ENCODE peak calls at places on chromosomes 6 and 20, in ten cellular contexts. I, N, V, E, Z, H, J, F, W and Q are unnamed samples.

GRCh38 chr6:36362551-36363389 is 24.7 kb downstream of the ETV7 start:
- DNase-seq in J (no peak), H (no peak), W (peak; percentile 58), V (no peak), F (no peak), E (no peak), Z (no peak), N (no peak), I (peak; percentile 71), Q (no peak)

GRCh38 chr20:20360464-20360863 is 7.4 kb upstream of the INSM1 start:
- DNase-seq in Z (peak; percentile 61), H (no peak), J (no peak), E (no peak), I (no peak), N (peak; percentile 65), F (peak; percentile 69), V (peak; percentile 60), W (no peak), Q (peak; percentile 64)

GRCh38 chr6:109379706-109380105 is 2.6 kb downstream of the CD164 start:
- DNase-seq in V (no peak), F (peak; percentile 59), W (no peak), N (no peak), E (no peak), H (no peak), I (no peak), Z (no peak), J (no peak), Q (no peak)

GRCh38 chr20:8854566-8854965 is 214.3 kb upstream of the PLCB4 start:
- DNase-seq in J (peak; percentile 58), Z (no peak), I (peak; percentile 43), W (peak; percentile 36), V (no peak), F (peak; percentile 83), E (no peak), H (peak; percentile 47), N (peak; percentile 5), Q (no peak)

GRCh38 chr6:41974281-41974825 is 32.7 kb upstream of the CCND3 start:
- DNase-seq in W (no peak), Z (no peak), I (no peak), N (no peak), V (no peak), E (no peak), H (no peak), J (no peak), F (no peak), Q (no peak)

GRCh38 chr6:165684333-165684732 is 21.3 kb upstream of the PDE10A start:
- DNase-seq in E (no peak), J (no peak), V (no peak), N (no peak), H (no peak), Z (no peak), I (no peak), F (no peak), W (no peak), Q (no peak)

GRCh38 chr20:58458342-58459057 is 56.7 kb downstream of the APCDD1L start:
- DNase-seq in J (no peak), I (no peak), H (no peak), W (no peak), F (peak; percentile 76), N (no peak), Z (no peak), V (peak; percentile 27), E (no peak), Q (peak; percentile 18)

GRCh38 chr20:41482647-41483552 is 116.3 kb upstream of the EMILIN3 start:
- DNase-seq in I (no peak), H (no peak), W (no peak), V (peak; percentile 11), E (no peak), F (peak; percentile 93), Z (peak; percentile 48), J (no peak), N (no peak), Q (no peak)

GRCh38 chr6:22447862-22448261 is 121.5 kb upstream of the HDGFL1 start:
- DNase-seq in F (no peak), H (no peak), E (no peak), Z (no peak), V (no peak), N (no peak), J (no peak), I (no peak), W (no peak), Q (peak; percentile 95)

GRCh38 chr20:9978395-9979004 is 56.3 kb upstream of the ANKEF1 start:
- DNase-seq in Z (peak; percentile 94), I (no peak), F (peak; percentile 89), H (no peak), W (no peak), E (no peak), N (peak; percentile 74), J (no peak), V (peak; percentile 86), Q (peak; percentile 72)

GRCh38 chr6:44431118-44431725 is 43.7 kb downstream of the CDC5L start:
- DNase-seq in J (no peak), N (peak; percentile 59), F (peak; percentile 73), V (peak; percentile 43), H (no peak), E (no peak), Z (peak; percentile 46), I (no peak), W (no peak), Q (peak; percentile 12)

GRCh38 chr6:157514659-157515496 is 133.9 kb downstream of the ZDHHC14 start:
- DNase-seq in W (no peak), N (no peak), F (peak; percentile 69), V (peak; percentile 48), J (no peak), Z (peak; percentile 47), H (no peak), I (no peak), E (no peak), Q (no peak)

DNA sequence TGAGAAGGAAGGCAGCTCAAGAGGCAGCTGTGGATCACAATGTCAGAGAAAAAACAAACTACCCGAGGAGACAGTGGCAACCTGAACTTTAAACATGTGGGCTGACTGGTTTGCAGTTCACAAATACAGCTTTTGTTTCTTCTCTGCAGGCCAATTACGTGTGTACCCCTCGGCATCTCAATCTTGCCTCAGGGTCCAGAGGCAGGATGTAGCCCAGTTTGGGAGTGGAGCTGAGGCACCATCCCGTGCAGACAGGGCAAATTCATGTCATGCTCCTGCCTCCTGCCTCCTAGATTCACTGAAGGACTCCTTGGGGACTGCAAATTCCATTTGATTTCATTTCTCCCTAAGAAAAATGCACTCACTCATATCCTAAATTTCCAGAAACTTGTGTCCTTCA is 94.2 kb upstream of the KCNK16 start:
- DNase-seq in Z (peak; percentile 37), I (no peak), J (no peak), H (no peak), F (peak; percentile 40), N (no peak), V (peak; percentile 32), E (no peak), W (no peak), Q (no peak)
- H3K4me1 ChIP-seq in Z (peaks cover 4% of the 10 kb centered on the region), I (no peaks in the 10 kb centered on the region), J (no peaks in the 10 kb centered on the region), H (peaks cover 5% of the 10 kb centered on the region), F (no peaks in the 10 kb centered on the region), N (no peaks in the 10 kb centered on the region), V (peaks cover 28% of the 10 kb centered on the region), E (no peaks in the 10 kb centered on the region), W (no peaks in the 10 kb centered on the region), Q (no peaks in the 10 kb centered on the region)

DNA sequence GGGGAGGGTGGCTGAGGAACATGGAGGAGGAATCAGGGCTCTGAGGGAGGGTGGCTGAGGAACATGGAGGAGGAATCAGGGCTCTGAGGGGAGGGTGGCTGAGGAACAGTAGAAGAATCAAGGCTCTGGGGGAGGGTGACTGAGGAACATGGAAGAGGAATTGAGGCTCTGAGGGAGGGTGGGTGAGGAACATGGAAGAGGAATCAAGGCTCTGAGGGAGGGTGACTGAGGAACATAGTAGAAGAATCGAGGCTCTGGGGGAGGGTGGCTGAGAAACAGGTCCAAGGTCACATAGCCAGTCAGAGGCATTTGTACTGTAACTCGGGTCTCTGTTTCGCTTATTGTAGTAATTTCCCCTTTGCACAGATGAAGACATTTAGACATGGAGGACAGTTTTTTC is 164.8 kb downstream of the SOBP start:
- DNase-seq in V (no peak), W (no peak), I (no peak), J (no peak), E (no peak), Z (no peak), H (no peak), F (no peak), N (no peak), Q (no peak)
- H3K4me1 ChIP-seq in V (no peaks in the 10 kb centered on the region), W (peaks cover 4% of the 10 kb centered on the region), I (peaks cover 30% of the 10 kb centered on the region), J (peaks cover 19% of the 10 kb centered on the region), E (peaks cover 21% of the 10 kb centered on the region), Z (no peaks in the 10 kb centered on the region), H (peaks cover 32% of the 10 kb centered on the region), F (peaks cover 23% of the 10 kb centered on the region), N (peaks cover 36% of the 10 kb centered on the region), Q (peaks cover 6% of the 10 kb centered on the region)

DNA sequence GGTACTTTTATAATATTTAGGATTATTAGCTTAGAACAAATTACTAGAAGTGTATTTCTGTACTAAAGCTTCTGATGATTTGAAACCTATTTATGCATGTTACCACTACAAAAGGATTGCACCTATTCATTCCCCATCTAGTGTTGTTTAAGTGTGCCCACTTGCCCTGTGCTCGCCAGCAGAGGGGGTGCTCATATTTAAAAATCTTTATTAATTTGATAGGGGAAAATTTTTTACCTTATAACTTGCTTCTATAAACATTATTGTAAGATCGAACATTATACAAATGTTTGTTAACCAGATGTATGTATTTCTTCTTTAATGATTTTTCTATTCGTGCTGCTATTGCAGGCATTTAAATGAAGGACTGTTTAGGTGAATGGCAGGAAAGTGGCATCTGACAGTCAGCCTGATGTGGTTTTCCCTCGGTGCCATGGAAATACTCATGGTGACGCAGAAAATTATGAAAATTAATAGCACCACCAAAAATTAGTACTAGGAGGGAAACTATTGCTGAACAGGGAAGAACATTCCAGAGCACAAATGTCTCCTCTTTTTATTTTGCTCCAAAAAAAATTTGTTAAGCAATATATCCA is 44.1 kb upstream of the FNDC1 start:
- DNase-seq in E (no peak), J (no peak), H (no peak), Z (no peak), F (no peak), V (no peak), W (no peak), I (no peak), N (no peak), Q (no peak)
- H3K4me1 ChIP-seq in E (no peaks in the 10 kb centered on the region), J (no peaks in the 10 kb centered on the region), H (peaks cover 32% of the 10 kb centered on the region), Z (no peaks in the 10 kb centered on the region), F (no peaks in the 10 kb centered on the region), V (no peaks in the 10 kb centered on the region), W (no peaks in the 10 kb centered on the region), I (no peaks in the 10 kb centered on the region), N (peaks cover 11% of the 10 kb centered on the region), Q (no peaks in the 10 kb centered on the region)

GRCh38 chr20:31678389-31679356 is 41.0 kb downstream of the COX4I2 start:
- DNase-seq in W (no peak), J (no peak), N (peak; percentile 66), I (no peak), F (no peak), E (no peak), H (no peak), Z (no peak), V (peak; percentile 65), Q (peak; percentile 65)

GRCh38 chr20:31675828-31676533 is 38.3 kb downstream of the COX4I2 start:
- DNase-seq in N (peak; percentile 29), F (peak; percentile 25), E (peak; percentile 67), I (no peak), Z (no peak), V (no peak), H (no peak), J (no peak), W (no peak), Q (no peak)

GRCh38 chr20:31674895-31675827 is 37.4 kb downstream of the COX4I2 start:
- DNase-seq in F (peak; percentile 64), Z (no peak), W (peak; percentile 87), H (peak; percentile 41), N (no peak), V (peak; percentile 78), E (peak; percentile 55), I (peak; percentile 83), J (peak; percentile 76), Q (no peak)

GRCh38 chr20:31677553-31678260 is 40.0 kb downstream of the COX4I2 start:
- DNase-seq in E (no peak), N (no peak), I (no peak), W (no peak), F (no peak), Z (no peak), H (no peak), V (no peak), J (no peak), Q (no peak)

GRCh38 chr20:31676534-31677030 is 38.9 kb downstream of the COX4I2 start:
- DNase-seq in H (no peak), N (no peak), I (no peak), F (no peak), W (no peak), Z (no peak), J (no peak), E (no peak), V (no peak), Q (no peak)
- H3K4me1 ChIP-seq in H (peaks cover 100% of the 10 kb centered on the region), N (peaks cover 51% of the 10 kb centered on the region), I (peaks cover 99% of the 10 kb centered on the region), F (peaks cover 34% of the 10 kb centered on the region), W (peaks cover 50% of the 10 kb centered on the region), Z (peaks cover 97% of the 10 kb centered on the region), J (peaks cover 99% of the 10 kb centered on the region), E (peaks cover 62% of the 10 kb centered on the region), V (peaks cover 52% of the 10 kb centered on the region), Q (peaks cover 20% of the 10 kb centered on the region)